ENCODE peak calls at places on chromosomes 7 and 10, in eight cellular contexts. K, R, C, W, J, F, N and G are unnamed samples.

GRCh38 chr7:124764847-124765400 is 668 bp downstream of the GPR37 start:
- DNase-seq in W (no peak), R (peak), C (peak), J (no peak), N (no peak), K (no peak), F (no peak), G (peak)

GRCh38 chr7:98091061-98091460 is 15.6 kb upstream of the LMTK2 start:
- DNase-seq in J (no peak), R (no peak), F (no peak), C (no peak), K (no peak), N (no peak), W (no peak), G (no peak)

GRCh38 chr10:58756126-58756525 is 243.5 kb downstream of the BICC1 start:
- DNase-seq in K (no peak), W (no peak), J (no peak), N (peak), C (no peak), R (peak), F (no peak), G (no peak)

GRCh38 chr10:45063605-45064231 is 63.0 kb downstream of the ZNF22 start:
- DNase-seq in N (no peak), W (no peak), F (no peak), R (no peak), J (no peak), C (no peak), K (no peak), G (no peak)

GRCh38 chr10:133022784-133023115 is 65.0 kb upstream of the ADGRA1 start:
- DNase-seq in K (no peak), R (no peak), N (no peak), C (peak), F (no peak), W (no peak), J (no peak), G (no peak)

GRCh38 chr10:124911124-124912051 is 30.5 kb upstream of the ZRANB1 start:
- DNase-seq in C (no peak), J (no peak), F (no peak), R (peak), W (no peak), N (no peak), K (peak), G (no peak)

GRCh38 chr10:43225787-43226153 is 41.1 kb downstream of the RASGEF1A start:
- DNase-seq in K (no peak), C (no peak), F (no peak), W (no peak), R (no peak), N (no peak), J (no peak), G (peak)

GRCh38 chr7:108452707-108453106 is 3.5 kb downstream of the NRCAM start:
- DNase-seq in R (peak), C (peak), K (no peak), W (no peak), J (peak), F (no peak), N (no peak), G (no peak)

GRCh38 chr10:94088926-94089381 is 95.2 kb downstream of the PLCE1 start:
- DNase-seq in F (no peak), N (no peak), R (peak), W (peak), J (no peak), K (no peak), C (no peak), G (no peak)

GRCh38 chr10:26486985-26487850 is 49.1 kb downstream of the APBB1IP start:
- DNase-seq in R (peak), C (no peak), W (peak), N (peak), J (no peak), F (no peak), K (peak), G (no peak)

GRCh38 chr7:150685219-150686029 is at the start of gene GIMAP2:
- DNase-seq in F (no peak), C (peak), W (no peak), N (peak), R (peak), J (no peak), K (no peak), G (peak)

GRCh38 chr10:43026039-43026973 is 50.6 kb upstream of the RET start:
- DNase-seq in J (no peak), W (no peak), N (no peak), R (no peak), K (no peak), F (no peak), C (no peak), G (no peak)

GRCh38 chr7:94643771-94644545 is 12.0 kb downstream of the SGCE start:
- DNase-seq in C (no peak), W (no peak), R (no peak), J (no peak), F (no peak), K (no peak), N (no peak), G (no peak)

GRCh38 chr10:21368022-21368582 is 157.4 kb downstream of the SKIDA1 start:
- DNase-seq in F (no peak), R (no peak), W (no peak), J (no peak), K (no peak), N (no peak), C (no peak), G (no peak)

GRCh38 chr10:74957199-74958084 is 131.0 kb downstream of the KAT6B start:
- DNase-seq in C (peak), N (no peak), K (no peak), J (no peak), W (no peak), F (no peak), R (no peak), G (no peak)

GRCh38 chr10:130111115-130111847 is 651 bp upstream of the C10orf143 start:
- DNase-seq in R (peak), C (peak), N (peak), J (peak), K (peak), W (peak), F (peak), G (peak)

GRCh38 chr10:14686356-14686755 is 88.3 kb downstream of the FAM107B start:
- DNase-seq in K (no peak), N (no peak), W (no peak), F (no peak), C (no peak), J (no peak), R (no peak), G (no peak)

GRCh38 chr7:67551027-67551426 is 554.4 kb downstream of the TYW1 start:
- DNase-seq in N (no peak), K (no peak), C (no peak), R (no peak), J (peak), F (no peak), W (no peak), G (no peak)